ENCODE peak calls at places on chromosomes 5 and 9, in seven cellular contexts. B is heart left ventricle; D is naive thymus-derived CD8-positive, alpha-beta T cell; E is lower lobe of right lung; G is activated naive CD8-positive, alpha-beta T cell treated with anti-CD3 and anti-CD28 coated beads, Interleukin-2, amount 10 ng/mL, durations not matched to agents 7 days and 5 days; H is HepG2; X is CD8-positive, alpha-beta T cell. P is an unnamed sample.

GRCh38 chr9:20980713-20981481 is 50.5 kb downstream of the HACD4 start:
- ATAC-seq in B (peak), D (no peak), E (peak), G (no peak), H (no peak), X (no peak), P (no peak)

GRCh38 chr5:106312360-106312759 is 1358.4 kb downstream of the EFNA5 start:
- ATAC-seq in B (no peak), D (no peak), E (no peak), G (no peak), H (no peak), X (no peak), P (no peak)

GRCh38 chr5:139177809-139178581 is 20.2 kb downstream of the SIL1 start:
- ATAC-seq in B (peak), D (no peak), E (peak), G (no peak), H (no peak), X (no peak), P (no peak)

GRCh38 chr5:61139094-61139873 is 23.0 kb downstream of the SMIM15 start:
- ATAC-seq in B (no peak), D (peak), E (no peak), G (no peak), H (peak), X (no peak), P (peak)

GRCh38 chr5:150214289-150214688 is 24.4 kb downstream of the SLC6A7 start:
- ATAC-seq in B (peak), D (no peak), E (no peak), G (no peak), H (peak), X (no peak), P (no peak)

GRCh38 chr5:33072296-33072695 is 361.2 kb downstream of the NPR3 start:
- ATAC-seq in B (no peak), D (no peak), E (no peak), G (no peak), H (no peak), X (no peak), P (no peak)

GRCh38 chr5:22488427-22488826 is 364.7 kb downstream of the CDH12 start:
- ATAC-seq in B (no peak), D (no peak), E (no peak), G (no peak), H (no peak), X (no peak), P (no peak)

GRCh38 chr5:42419294-42419693 is 3.9 kb upstream of the GHR start:
- ATAC-seq in B (no peak), D (no peak), E (no peak), G (no peak), H (no peak), X (no peak), P (no peak)

GRCh38 chr5:176723440-176723839 is 76.2 kb downstream of the TSPAN17 start:
- ATAC-seq in B (no peak), D (no peak), E (no peak), G (peak), H (no peak), X (peak), P (no peak)

GRCh38 chr9:96513622-96514021 is 63.7 kb downstream of the HABP4 start:
- ATAC-seq in B (peak), D (no peak), E (no peak), G (no peak), H (no peak), X (no peak), P (no peak)

GRCh38 chr5:1299511-1299850 is 4.6 kb upstream of the TERT start:
- ATAC-seq in B (no peak), D (no peak), E (peak), G (no peak), H (peak), X (no peak), P (no peak)

GRCh38 chr9:99327667-99328066 is 105.6 kb downstream of the SEC61B start:
- ATAC-seq in B (no peak), D (no peak), E (no peak), G (no peak), H (no peak), X (no peak), P (peak)

GRCh38 chr5:139492700-139493192 is 10.2 kb upstream of the STING1 start:
- ATAC-seq in B (peak), D (peak), E (peak), G (peak), H (no peak), X (peak), P (no peak)

GRCh38 chr5:114898602-114899001 is 271.1 kb downstream of the TRIM36 start:
- ATAC-seq in B (no peak), D (no peak), E (no peak), G (no peak), H (no peak), X (no peak), P (no peak)

GRCh38 chr5:142492781-142493281 is 168.0 kb upstream of the SPRY4 start:
- ATAC-seq in B (peak), D (no peak), E (no peak), G (no peak), H (no peak), X (no peak), P (no peak)

GRCh38 chr5:128965011-128965637 is at the start of gene SLC27A6:
- ATAC-seq in B (peak), D (no peak), E (peak), G (no peak), H (peak), X (no peak), P (peak)

GRCh38 chr9:129647635-129648034 is 5.7 kb upstream of the ASB6 start:
- ATAC-seq in B (no peak), D (no peak), E (no peak), G (no peak), H (no peak), X (no peak), P (no peak)

GRCh38 chr5:35438786-35439185 is 178.9 kb upstream of the SPEF2 start:
- ATAC-seq in B (no peak), D (no peak), E (no peak), G (no peak), H (no peak), X (no peak), P (no peak)

GRCh38 chr5:64514620-64515019 is 8.8 kb downstream of the RGS7BP start:
- ATAC-seq in B (peak), D (no peak), E (no peak), G (no peak), H (no peak), X (no peak), P (no peak)

GRCh38 chr5:140868721-140869554 is at the start of gene PCDHA11:
- ATAC-seq in B (no peak), D (no peak), E (peak), G (no peak), H (peak), X (no peak), P (no peak)

GRCh38 chr5:43573058-43573457 is 16.2 kb upstream of the PAIP1 start:
- ATAC-seq in B (peak), D (no peak), E (no peak), G (no peak), H (no peak), X (no peak), P (no peak)

GRCh38 chr5:25862276-25862675 is 1176.1 kb downstream of the CDH9 start:
- ATAC-seq in B (no peak), D (no peak), E (no peak), G (no peak), H (no peak), X (no peak), P (no peak)

GRCh38 chr5:176899946-176900782 is 1.0 kb upstream of the HK3 start:
- ATAC-seq in B (no peak), D (no peak), E (no peak), G (no peak), H (no peak), X (no peak), P (no peak)

GRCh38 chr5:168086104-168086610 is 205.3 kb upstream of the WWC1 start:
- ATAC-seq in B (peak), D (no peak), E (peak), G (no peak), H (peak), X (no peak), P (peak)

GRCh38 chr5:33041586-33041985 is 330.5 kb downstream of the NPR3 start:
- ATAC-seq in B (no peak), D (no peak), E (peak), G (no peak), H (no peak), X (no peak), P (peak)